ENCODE peak calls at places on chromosome 22, in five cellular contexts. Y is activated T-helper 9 cell treated with anti-CD3 and anti-CD28 coated beads, Interleukin-2, amount 50 U/mL, for 16 hours; K is breast epithelium; I is stimulated activated CD8-positive, alpha-beta memory T cell treated with anti-CD3 and anti-CD28 coated beads, Interleukin-4, amount 100 ng/mL, for 1 hour; R is LHCN-M2. Q is an unnamed sample.

GRCh38 chr22:21726650-21727049 is 8.9 kb downstream of the YPEL1 start:
- DNase-seq in Y (no peak), R (no peak), I (no peak), K (no peak), Q (peak; percentile 94)

GRCh38 chr22:48706934-48707748 is 1120.5 kb downstream of the BRD1 start:
- DNase-seq in R (no peak), Y (no peak), K (no peak), I (no peak), Q (no peak)

GRCh38 chr22:37045958-37046357 is 5.6 kb upstream of the KCTD17 start:
- DNase-seq in K (no peak), Y (no peak), R (peak; percentile 29), I (no peak), Q (peak; percentile 37)

GRCh38 chr22:37801946-37802309 is 5.8 kb upstream of the GCAT start:
- DNase-seq in R (no peak), Y (no peak), I (no peak), K (no peak), Q (no peak)

GRCh38 chr22:45304971-45305370 is 4.8 kb upstream of the FAM118A start:
- DNase-seq in R (no peak), Y (no peak), K (no peak), I (no peak), Q (no peak)

GRCh38 chr22:26436903-26437515 is 7.9 kb downstream of the ASPHD2 start:
- DNase-seq in K (no peak), I (no peak), Y (no peak), R (no peak), Q (no peak)

GRCh38 chr22:48709453-48709852 is 1118.2 kb downstream of the BRD1 start:
- DNase-seq in K (no peak), Y (no peak), I (no peak), R (no peak), Q (no peak)

GRCh38 chr22:40055143-40055926 is 60.6 kb downstream of the FAM83F start:
- DNase-seq in Y (no peak), K (no peak), R (no peak), I (no peak), Q (peak; percentile 28)

GRCh38 chr22:48086246-48086645 is 1323.8 kb downstream of the TBC1D22A start:
- DNase-seq in R (no peak), I (no peak), K (no peak), Y (no peak), Q (no peak)

GRCh38 chr22:39381009-39381755 is 18.4 kb upstream of the TAB1 start:
- DNase-seq in K (no peak), Y (no peak), R (no peak), I (no peak), Q (no peak)

Q was measured in K562.